ENCODE peak calls at places on chromosomes 12 and 14, in six cellular contexts. B, T, Q, N, D and U are unnamed samples.

GRCh38 chr14:67764496-67764895 is 51.9 kb downstream of the ZFYVE26 start:
- DNase-seq in B (no peak), T (no peak), Q (no peak), N (no peak), D (no peak), U (no peak)

GRCh38 chr14:101109347-101109638 is 205.8 kb upstream of the RTL1 start:
- DNase-seq in Q (no peak), N (peak; percentile 1), B (no peak), T (no peak), D (no peak), U (no peak)

GRCh38 chr14:67251573-67252226 is 10.5 kb downstream of the PALS1 start:
- DNase-seq in Q (no peak), D (no peak), N (no peak), B (no peak), T (no peak), U (no peak)

GRCh38 chr14:36451346-36452065 is 68.5 kb downstream of the NKX2-1 start:
- DNase-seq in T (no peak), N (no peak), Q (no peak), B (no peak), D (no peak), U (no peak)

GRCh38 chr14:22420598-22421186 is 168.3 kb downstream of the DAD1 start:
- DNase-seq in Q (no peak), B (no peak), N (no peak), D (no peak), T (no peak), U (no peak)

GRCh38 chr14:89672636-89673279 is 255.7 kb upstream of the FOXN3 start:
- DNase-seq in T (peak; percentile 15), D (no peak), Q (no peak), B (no peak), N (no peak), U (no peak)

GRCh38 chr12:43370299-43370698 is 181.7 kb downstream of the ADAMTS20 start:
- DNase-seq in D (peak; percentile 84), Q (no peak), N (no peak), B (no peak), T (no peak), U (no peak)

GRCh38 chr14:64147126-64147790 is 146.9 kb downstream of the ESR2 start:
- DNase-seq in T (no peak), Q (no peak), D (peak; percentile 19), B (no peak), N (no peak), U (no peak)

GRCh38 chr12:5258498-5258897 is 173.4 kb upstream of the NTF3 start:
- DNase-seq in Q (no peak), D (no peak), N (no peak), B (no peak), T (no peak), U (no peak)

GRCh38 chr12:49341777-49342065 is 4.7 kb upstream of the C1QL4 start:
- DNase-seq in Q (no peak), D (no peak), T (no peak), B (peak; percentile 84), N (no peak), U (no peak)

GRCh38 chr14:21940887-21941855 is 267.6 kb upstream of the OR4E1 start:
- DNase-seq in D (no peak), Q (no peak), T (peak; percentile 14), B (no peak), N (peak; percentile 17), U (no peak)

DNA sequence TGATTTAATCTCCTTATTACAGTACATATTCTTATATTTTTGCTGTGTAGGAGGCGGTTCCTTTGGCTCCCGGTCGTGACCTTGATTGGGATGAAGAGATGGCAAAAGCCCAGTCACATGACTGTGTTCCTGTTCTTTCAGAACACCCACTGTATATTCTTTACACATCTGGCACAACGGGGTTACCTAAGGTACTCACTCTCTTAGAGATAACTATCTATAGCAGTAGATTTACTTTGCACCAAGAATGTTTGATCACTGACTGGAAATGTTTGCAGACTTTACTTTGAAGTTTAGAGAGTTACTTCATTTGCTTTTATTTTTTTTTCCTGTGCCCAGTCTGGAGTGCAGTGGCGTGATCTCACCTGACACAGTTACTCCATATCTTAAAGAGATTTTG is 65.2 kb downstream of the ACSS3 start:
- DNase-seq in N (no peak), Q (no peak), T (peak; percentile 78), D (no peak), B (no peak), U (no peak)
- H3K4me3 ChIP-seq in N (no peak overlapping the region), Q (no peak overlapping the region), T (no peak overlapping the region), D (no peak overlapping the region), B (no peak overlapping the region), U (no peak overlapping the region)

GRCh38 chr12:14548609-14549008 is 19.1 kb downstream of the PLBD1 start:
- DNase-seq in B (no peak), D (no peak), T (no peak), Q (no peak), N (no peak), U (no peak)

GRCh38 chr12:14545144-14546124 is 22.2 kb downstream of the PLBD1 start:
- DNase-seq in Q (no peak), B (no peak), T (peak; percentile 19), N (no peak), D (no peak), U (no peak)

GRCh38 chr12:14547571-14547970 is 20.1 kb downstream of the PLBD1 start:
- DNase-seq in T (no peak), N (no peak), Q (no peak), D (no peak), B (no peak), U (no peak)
- H3K36me3 ChIP-seq in T (no peaks in the 10 kb centered on the region), N (no peaks in the 10 kb centered on the region), Q (no peaks in the 10 kb centered on the region), D (no peaks in the 10 kb centered on the region), B (no peaks in the 10 kb centered on the region), U (no peaks in the 10 kb centered on the region)

DNA sequence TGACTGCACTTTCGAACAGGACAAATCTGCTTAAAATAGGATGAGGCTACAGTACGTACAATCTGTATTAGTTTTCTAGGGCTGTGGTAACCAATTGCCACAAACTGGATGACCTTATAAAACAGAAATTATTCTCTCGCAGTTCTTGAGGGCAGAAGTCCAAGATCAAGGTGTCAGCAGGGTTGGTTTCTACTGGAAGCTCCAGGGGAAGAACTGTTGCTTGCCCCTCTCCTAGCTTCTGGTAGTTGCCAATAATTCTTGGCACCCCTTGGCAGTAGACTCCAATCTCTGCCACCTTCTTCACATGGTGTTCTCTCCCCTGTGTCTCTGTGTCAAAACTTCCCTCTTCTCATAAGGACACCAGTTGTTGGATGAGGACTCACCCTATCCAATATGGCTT is 1.4 kb downstream of the AK7 start:
- DNase-seq in T (no peak), B (peak; percentile 17), D (no peak), Q (no peak), N (no peak), U (no peak)
- H3K4me3 ChIP-seq in T (no peak overlapping the region), B (peak overlapping the region; percentile 84), D (no peak overlapping the region), Q (no peak overlapping the region), N (no peak overlapping the region), U (no peak overlapping the region)

DNA sequence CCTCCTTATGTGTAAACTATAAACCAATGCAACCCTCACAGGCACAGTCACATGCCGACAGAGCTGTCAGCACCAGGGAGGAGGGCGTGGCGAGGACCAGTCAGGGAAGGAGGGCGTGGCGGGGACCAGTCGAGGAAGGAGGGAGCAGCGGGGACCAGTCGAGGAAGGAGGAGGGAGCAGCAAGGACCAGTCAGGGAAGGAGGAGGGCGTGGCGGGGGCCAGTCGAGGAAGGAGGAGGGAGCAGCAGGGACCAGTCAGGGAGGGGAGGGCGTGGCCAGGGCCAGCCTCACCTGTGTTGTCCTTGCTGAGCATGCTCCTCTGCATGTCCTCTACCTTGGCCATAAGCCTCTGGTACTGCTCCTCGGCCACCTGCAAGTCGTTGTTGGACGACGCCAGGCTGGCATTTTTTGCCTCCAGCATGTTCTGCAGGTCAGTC is 24.2 kb downstream of the GOLGA3 start:
- DNase-seq in Q (no peak), N (no peak), B (no peak), D (no peak), T (no peak), U (no peak)
- H3K36me3 ChIP-seq in Q (peaks cover 97% of the 10 kb centered on the region), N (peaks cover 53% of the 10 kb centered on the region), B (peaks cover 65% of the 10 kb centered on the region), D (peaks cover 81% of the 10 kb centered on the region), T (peaks cover 56% of the 10 kb centered on the region), U (peaks cover 87% of the 10 kb centered on the region)

GRCh38 chr12:98895086-98895651 is 250.1 kb downstream of the APAF1 start:
- DNase-seq in B (peak; percentile 78), N (no peak), D (peak; percentile 14), Q (no peak), T (peak; percentile 32), U (no peak)

GRCh38 chr12:98894412-98895085 is 249.5 kb downstream of the APAF1 start:
- DNase-seq in Q (no peak), B (peak; percentile 69), N (no peak), D (peak; percentile 39), T (peak; percentile 5), U (no peak)

GRCh38 chr12:98893126-98893525 is 248.0 kb downstream of the APAF1 start:
- DNase-seq in B (no peak), Q (no peak), D (no peak), N (no peak), T (peak; percentile 6), U (no peak)

GRCh38 chr12:98896938-98897337 is 251.8 kb downstream of the APAF1 start:
- DNase-seq in B (no peak), D (peak; percentile 10), T (no peak), Q (no peak), N (no peak), U (no peak)

GRCh38 chr12:98893601-98894411 is 248.7 kb downstream of the APAF1 start:
- DNase-seq in T (no peak), B (no peak), D (peak; percentile 11), N (no peak), Q (no peak), U (no peak)
- H3K4me3 ChIP-seq in T (no peak overlapping the region), B (peak overlapping the region; percentile 72), D (peak overlapping the region; percentile 12), N (no peak overlapping the region), Q (peak overlapping the region; percentile 43), U (no peak overlapping the region)

DNA sequence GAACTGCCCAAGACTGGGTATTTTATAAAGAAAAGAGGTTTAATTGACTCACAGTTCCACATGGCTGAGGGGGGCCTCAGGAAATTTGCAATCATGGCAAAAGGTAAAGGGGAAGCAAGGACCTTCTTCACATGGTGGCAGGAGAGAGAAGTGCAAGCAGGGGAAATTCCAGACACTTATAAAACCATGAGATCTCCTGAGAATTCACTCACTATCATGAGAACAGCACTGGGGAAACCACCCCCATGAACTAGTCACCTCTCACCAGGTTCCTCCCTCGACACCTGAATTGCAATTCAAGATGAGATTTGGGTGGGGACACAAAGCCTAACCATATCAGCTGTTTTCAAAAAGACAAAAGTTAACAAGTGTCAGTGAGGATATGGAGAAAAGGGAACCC is 112.6 kb downstream of the FOXA1 start:
- DNase-seq in N (no peak), B (no peak), T (no peak), D (no peak), Q (no peak), U (no peak)
- H3K36me3 ChIP-seq in N (no peaks in the 10 kb centered on the region), B (no peaks in the 10 kb centered on the region), T (no peaks in the 10 kb centered on the region), D (no peaks in the 10 kb centered on the region), Q (no peaks in the 10 kb centered on the region), U (no peaks in the 10 kb centered on the region)

DNA sequence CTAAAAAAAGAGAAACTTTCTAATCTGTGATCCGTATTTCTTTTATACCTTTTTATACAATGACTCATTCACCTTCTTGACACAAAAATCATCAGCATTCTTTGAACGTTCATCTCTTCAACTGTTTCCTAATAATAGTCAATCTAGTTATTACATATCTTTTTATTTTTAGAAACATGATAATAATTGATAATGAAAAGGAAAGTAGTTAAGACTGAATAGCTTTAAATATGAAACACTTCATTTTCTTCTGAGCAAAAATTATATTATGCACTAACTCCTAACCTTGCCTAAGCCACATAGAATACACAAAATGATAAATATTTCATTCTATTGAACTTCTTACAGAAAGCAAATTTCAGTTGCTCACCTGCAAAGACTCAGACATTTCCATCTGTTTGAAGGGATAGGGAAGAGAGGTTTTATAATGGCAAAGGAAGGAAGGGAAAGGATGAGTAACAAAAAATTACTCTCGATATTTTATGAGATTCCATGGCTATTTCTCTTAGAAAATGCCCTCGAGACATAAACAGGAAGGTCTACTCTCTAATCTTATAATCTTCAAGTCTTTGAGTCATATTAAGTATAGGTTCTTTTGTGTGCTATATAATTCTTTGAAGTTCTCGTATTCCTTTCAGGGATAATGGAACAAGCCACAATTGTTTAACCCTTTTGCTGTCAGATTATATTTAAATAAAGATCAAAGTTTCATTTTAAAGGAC is 7.5 kb upstream of the KLHL42 start:
- DNase-seq in D (peak; percentile 26), T (no peak), Q (no peak), N (no peak), B (no peak), U (no peak)
- H3K4me3 ChIP-seq in D (no peak overlapping the region), T (no peak overlapping the region), Q (no peak overlapping the region), N (no peak overlapping the region), B (no peak overlapping the region), U (no peak overlapping the region)